ENCODE peak calls at places on chromosomes 5 and 9, in nine cellular contexts. One of them, this sample, is unnamed.

GRCh38 chr9:108521063-108521462 is 334.7 kb downstream of the ACTL7B start:
- DNase-seq in AG09309: no peak
- DNase-seq in kidney tubule cell: peak; percentile 64
- DNase-seq in T-helper 17 cell: no peak
- DNase-seq in BJ: no peak
- DNase-seq in SW 1271: no peak
- DNase-seq in NCI-H345: no peak
- DNase-seq in renal cortical epithelial cell: peak; percentile 54
- DNase-seq in stimulated activated CD4-positive, alpha-beta T cell treated with anti-CD3 and anti-CD28 coated beads, Interleukin-12 subunit alpha, Interleukin-12 subunit beta, amount 100 ng/mL, for 48 hours: no peak
- DNase-seq in this sample: no peak

GRCh38 chr9:124758061-124758460 is 13.1 kb downstream of the NR6A1 start:
- DNase-seq in NCI-H345: no peak
- DNase-seq in T-helper 17 cell: no peak
- DNase-seq in kidney tubule cell: no peak
- DNase-seq in stimulated activated CD4-positive, alpha-beta T cell treated with anti-CD3 and anti-CD28 coated beads, Interleukin-12 subunit alpha, Interleukin-12 subunit beta, amount 100 ng/mL, for 48 hours: no peak
- DNase-seq in SW 1271: no peak
- DNase-seq in BJ: no peak
- DNase-seq in AG09309: no peak
- DNase-seq in renal cortical epithelial cell: no peak
- DNase-seq in this sample: no peak

GRCh38 chr5:77326986-77327734 is 116.7 kb downstream of the PDE8B start:
- DNase-seq in kidney tubule cell: no peak
- DNase-seq in NCI-H345: no peak
- DNase-seq in T-helper 17 cell: no peak
- DNase-seq in stimulated activated CD4-positive, alpha-beta T cell treated with anti-CD3 and anti-CD28 coated beads, Interleukin-12 subunit alpha, Interleukin-12 subunit beta, amount 100 ng/mL, for 48 hours: no peak
- DNase-seq in AG09309: no peak
- DNase-seq in BJ: no peak
- DNase-seq in renal cortical epithelial cell: no peak
- DNase-seq in SW 1271: no peak
- DNase-seq in this sample: no peak

GRCh38 chr5:53431665-53432064 is 48.8 kb upstream of the FST start:
- DNase-seq in stimulated activated CD4-positive, alpha-beta T cell treated with anti-CD3 and anti-CD28 coated beads, Interleukin-12 subunit alpha, Interleukin-12 subunit beta, amount 100 ng/mL, for 48 hours: no peak
- DNase-seq in renal cortical epithelial cell: no peak
- DNase-seq in AG09309: no peak
- DNase-seq in NCI-H345: no peak
- DNase-seq in kidney tubule cell: no peak
- DNase-seq in BJ: no peak
- DNase-seq in T-helper 17 cell: no peak
- DNase-seq in SW 1271: no peak
- DNase-seq in this sample: no peak

GRCh38 chr5:146475190-146475801 is 28.2 kb downstream of the TCERG1 start:
- DNase-seq in stimulated activated CD4-positive, alpha-beta T cell treated with anti-CD3 and anti-CD28 coated beads, Interleukin-12 subunit alpha, Interleukin-12 subunit beta, amount 100 ng/mL, for 48 hours: no peak
- DNase-seq in NCI-H345: no peak
- DNase-seq in AG09309: no peak
- DNase-seq in renal cortical epithelial cell: peak; percentile 29
- DNase-seq in kidney tubule cell: no peak
- DNase-seq in SW 1271: peak; percentile 23
- DNase-seq in BJ: no peak
- DNase-seq in T-helper 17 cell: no peak
- DNase-seq in this sample: no peak

GRCh38 chr9:93110400-93110855 is 14.4 kb downstream of the CARD19 start:
- DNase-seq in stimulated activated CD4-positive, alpha-beta T cell treated with anti-CD3 and anti-CD28 coated beads, Interleukin-12 subunit alpha, Interleukin-12 subunit beta, amount 100 ng/mL, for 48 hours: no peak
- DNase-seq in renal cortical epithelial cell: no peak
- DNase-seq in AG09309: no peak
- DNase-seq in kidney tubule cell: no peak
- DNase-seq in T-helper 17 cell: no peak
- DNase-seq in NCI-H345: no peak
- DNase-seq in BJ: no peak
- DNase-seq in SW 1271: no peak
- DNase-seq in this sample: no peak

GRCh38 chr9:121915304-121915625 is 177.8 kb downstream of the TTLL11 start:
- DNase-seq in NCI-H345: no peak
- DNase-seq in AG09309: no peak
- DNase-seq in renal cortical epithelial cell: no peak
- DNase-seq in kidney tubule cell: no peak
- DNase-seq in stimulated activated CD4-positive, alpha-beta T cell treated with anti-CD3 and anti-CD28 coated beads, Interleukin-12 subunit alpha, Interleukin-12 subunit beta, amount 100 ng/mL, for 48 hours: no peak
- DNase-seq in T-helper 17 cell: no peak
- DNase-seq in SW 1271: no peak
- DNase-seq in BJ: no peak
- DNase-seq in this sample: no peak

GRCh38 chr5:164345173-164345572 is 839.8 kb downstream of the MAT2B start:
- DNase-seq in AG09309: no peak
- DNase-seq in BJ: no peak
- DNase-seq in renal cortical epithelial cell: peak; percentile 61
- DNase-seq in SW 1271: no peak
- DNase-seq in NCI-H345: no peak
- DNase-seq in stimulated activated CD4-positive, alpha-beta T cell treated with anti-CD3 and anti-CD28 coated beads, Interleukin-12 subunit alpha, Interleukin-12 subunit beta, amount 100 ng/mL, for 48 hours: no peak
- DNase-seq in kidney tubule cell: peak; percentile 36
- DNase-seq in T-helper 17 cell: no peak
- DNase-seq in this sample: no peak

GRCh38 chr5:149392718-149393117 is 13.6 kb upstream of the IL17B start:
- DNase-seq in SW 1271: no peak
- DNase-seq in NCI-H345: no peak
- DNase-seq in BJ: no peak
- DNase-seq in kidney tubule cell: peak; percentile 55
- DNase-seq in T-helper 17 cell: no peak
- DNase-seq in renal cortical epithelial cell: peak; percentile 32
- DNase-seq in stimulated activated CD4-positive, alpha-beta T cell treated with anti-CD3 and anti-CD28 coated beads, Interleukin-12 subunit alpha, Interleukin-12 subunit beta, amount 100 ng/mL, for 48 hours: no peak
- DNase-seq in AG09309: no peak
- DNase-seq in this sample: no peak

GRCh38 chr5:148645527-148645926 is 8.8 kb downstream of the HTR4 start:
- DNase-seq in renal cortical epithelial cell: no peak
- DNase-seq in kidney tubule cell: no peak
- DNase-seq in T-helper 17 cell: no peak
- DNase-seq in BJ: no peak
- DNase-seq in NCI-H345: no peak
- DNase-seq in stimulated activated CD4-positive, alpha-beta T cell treated with anti-CD3 and anti-CD28 coated beads, Interleukin-12 subunit alpha, Interleukin-12 subunit beta, amount 100 ng/mL, for 48 hours: no peak
- DNase-seq in AG09309: no peak
- DNase-seq in SW 1271: no peak
- DNase-seq in this sample: no peak

GRCh38 chr9:2655411-2655901 is 33.9 kb downstream of the VLDLR start:
- DNase-seq in T-helper 17 cell: no peak
- DNase-seq in kidney tubule cell: peak; percentile 96
- DNase-seq in SW 1271: peak; percentile 73
- DNase-seq in AG09309: peak; percentile 72
- DNase-seq in renal cortical epithelial cell: peak; percentile 84
- DNase-seq in stimulated activated CD4-positive, alpha-beta T cell treated with anti-CD3 and anti-CD28 coated beads, Interleukin-12 subunit alpha, Interleukin-12 subunit beta, amount 100 ng/mL, for 48 hours: no peak
- DNase-seq in BJ: peak; percentile 79
- DNase-seq in NCI-H345: no peak
- DNase-seq in this sample: peak; percentile 24

GRCh38 chr5:159802661-159803060 is 113.6 kb upstream of the ADRA1B start:
- DNase-seq in NCI-H345: no peak
- DNase-seq in kidney tubule cell: no peak
- DNase-seq in BJ: no peak
- DNase-seq in SW 1271: no peak
- DNase-seq in T-helper 17 cell: no peak
- DNase-seq in AG09309: no peak
- DNase-seq in stimulated activated CD4-positive, alpha-beta T cell treated with anti-CD3 and anti-CD28 coated beads, Interleukin-12 subunit alpha, Interleukin-12 subunit beta, amount 100 ng/mL, for 48 hours: no peak
- DNase-seq in renal cortical epithelial cell: no peak
- DNase-seq in this sample: no peak

GRCh38 chr5:133732536-133732935 is 120.2 kb upstream of the FSTL4 start:
- DNase-seq in NCI-H345: no peak
- DNase-seq in renal cortical epithelial cell: no peak
- DNase-seq in T-helper 17 cell: no peak
- DNase-seq in kidney tubule cell: no peak
- DNase-seq in SW 1271: no peak
- DNase-seq in BJ: no peak
- DNase-seq in AG09309: no peak
- DNase-seq in stimulated activated CD4-positive, alpha-beta T cell treated with anti-CD3 and anti-CD28 coated beads, Interleukin-12 subunit alpha, Interleukin-12 subunit beta, amount 100 ng/mL, for 48 hours: no peak
- DNase-seq in this sample: no peak

GRCh38 chr9:78003730-78004129 is 27.9 kb downstream of the GNAQ start:
- DNase-seq in AG09309: no peak
- DNase-seq in T-helper 17 cell: no peak
- DNase-seq in BJ: no peak
- DNase-seq in NCI-H345: no peak
- DNase-seq in SW 1271: no peak
- DNase-seq in renal cortical epithelial cell: no peak
- DNase-seq in stimulated activated CD4-positive, alpha-beta T cell treated with anti-CD3 and anti-CD28 coated beads, Interleukin-12 subunit alpha, Interleukin-12 subunit beta, amount 100 ng/mL, for 48 hours: no peak
- DNase-seq in kidney tubule cell: no peak
- DNase-seq in this sample: no peak

GRCh38 chr9:14910178-14910805 is at the start of gene FREM1:
- DNase-seq in kidney tubule cell: peak; percentile 9
- DNase-seq in BJ: no peak
- DNase-seq in SW 1271: no peak
- DNase-seq in AG09309: no peak
- DNase-seq in NCI-H345: peak; percentile 27
- DNase-seq in T-helper 17 cell: no peak
- DNase-seq in stimulated activated CD4-positive, alpha-beta T cell treated with anti-CD3 and anti-CD28 coated beads, Interleukin-12 subunit alpha, Interleukin-12 subunit beta, amount 100 ng/mL, for 48 hours: no peak
- DNase-seq in renal cortical epithelial cell: no peak
- DNase-seq in this sample: no peak

GRCh38 chr5:82045526-82046267 is 73.9 kb downstream of the ATG10 start:
- DNase-seq in renal cortical epithelial cell: no peak
- DNase-seq in T-helper 17 cell: no peak
- DNase-seq in SW 1271: no peak
- DNase-seq in stimulated activated CD4-positive, alpha-beta T cell treated with anti-CD3 and anti-CD28 coated beads, Interleukin-12 subunit alpha, Interleukin-12 subunit beta, amount 100 ng/mL, for 48 hours: no peak
- DNase-seq in NCI-H345: no peak
- DNase-seq in kidney tubule cell: peak; percentile 18
- DNase-seq in AG09309: peak; percentile 18
- DNase-seq in BJ: peak; percentile 12
- DNase-seq in this sample: no peak

GRCh38 chr5:108720416-108720815 is 27.3 kb upstream of the FER start:
- DNase-seq in renal cortical epithelial cell: peak; percentile 79
- DNase-seq in NCI-H345: no peak
- DNase-seq in BJ: no peak
- DNase-seq in stimulated activated CD4-positive, alpha-beta T cell treated with anti-CD3 and anti-CD28 coated beads, Interleukin-12 subunit alpha, Interleukin-12 subunit beta, amount 100 ng/mL, for 48 hours: no peak
- DNase-seq in T-helper 17 cell: no peak
- DNase-seq in kidney tubule cell: peak; percentile 44
- DNase-seq in AG09309: no peak
- DNase-seq in SW 1271: no peak
- DNase-seq in this sample: no peak

GRCh38 chr9:134054891-134055811 is 12.7 kb downstream of the BRD3 start:
- DNase-seq in SW 1271: no peak
- DNase-seq in stimulated activated CD4-positive, alpha-beta T cell treated with anti-CD3 and anti-CD28 coated beads, Interleukin-12 subunit alpha, Interleukin-12 subunit beta, amount 100 ng/mL, for 48 hours: no peak
- DNase-seq in renal cortical epithelial cell: no peak
- DNase-seq in BJ: no peak
- DNase-seq in T-helper 17 cell: no peak
- DNase-seq in kidney tubule cell: peak; percentile 38
- DNase-seq in NCI-H345: no peak
- DNase-seq in AG09309: no peak
- DNase-seq in this sample: no peak

GRCh38 chr9:113808391-113809191 is 67.5 kb upstream of the ZNF618 start:
- DNase-seq in AG09309: peak; percentile 62
- DNase-seq in NCI-H345: no peak
- DNase-seq in renal cortical epithelial cell: peak; percentile 91
- DNase-seq in stimulated activated CD4-positive, alpha-beta T cell treated with anti-CD3 and anti-CD28 coated beads, Interleukin-12 subunit alpha, Interleukin-12 subunit beta, amount 100 ng/mL, for 48 hours: no peak
- DNase-seq in T-helper 17 cell: no peak
- DNase-seq in kidney tubule cell: peak; percentile 70
- DNase-seq in SW 1271: peak; percentile 10
- DNase-seq in BJ: peak; percentile 26
- DNase-seq in this sample: no peak

GRCh38 chr5:107134931-107135330 is 535.8 kb downstream of the EFNA5 start:
- DNase-seq in stimulated activated CD4-positive, alpha-beta T cell treated with anti-CD3 and anti-CD28 coated beads, Interleukin-12 subunit alpha, Interleukin-12 subunit beta, amount 100 ng/mL, for 48 hours: no peak
- DNase-seq in AG09309: no peak
- DNase-seq in kidney tubule cell: peak; percentile 30
- DNase-seq in renal cortical epithelial cell: peak; percentile 7
- DNase-seq in T-helper 17 cell: no peak
- DNase-seq in NCI-H345: no peak
- DNase-seq in SW 1271: no peak
- DNase-seq in BJ: no peak
- DNase-seq in this sample: no peak

GRCh38 chr5:121029536-121030245 is 565.6 kb downstream of the PRR16 start:
- DNase-seq in T-helper 17 cell: no peak
- DNase-seq in renal cortical epithelial cell: no peak
- DNase-seq in kidney tubule cell: no peak
- DNase-seq in stimulated activated CD4-positive, alpha-beta T cell treated with anti-CD3 and anti-CD28 coated beads, Interleukin-12 subunit alpha, Interleukin-12 subunit beta, amount 100 ng/mL, for 48 hours: no peak
- DNase-seq in NCI-H345: no peak
- DNase-seq in AG09309: peak; percentile 24
- DNase-seq in BJ: peak; percentile 47
- DNase-seq in SW 1271: no peak
- DNase-seq in this sample: no peak

GRCh38 chr5:55343107-55343506 is 35.3 kb downstream of the MTREX start:
- DNase-seq in SW 1271: no peak
- DNase-seq in renal cortical epithelial cell: no peak
- DNase-seq in kidney tubule cell: no peak
- DNase-seq in T-helper 17 cell: no peak
- DNase-seq in AG09309: no peak
- DNase-seq in BJ: no peak
- DNase-seq in stimulated activated CD4-positive, alpha-beta T cell treated with anti-CD3 and anti-CD28 coated beads, Interleukin-12 subunit alpha, Interleukin-12 subunit beta, amount 100 ng/mL, for 48 hours: no peak
- DNase-seq in NCI-H345: no peak
- DNase-seq in this sample: no peak

GRCh38 chr5:179311091-179311470 is 34.2 kb downstream of the ADAMTS2 start:
- DNase-seq in kidney tubule cell: no peak
- DNase-seq in NCI-H345: no peak
- DNase-seq in renal cortical epithelial cell: no peak
- DNase-seq in BJ: no peak
- DNase-seq in AG09309: no peak
- DNase-seq in T-helper 17 cell: no peak
- DNase-seq in stimulated activated CD4-positive, alpha-beta T cell treated with anti-CD3 and anti-CD28 coated beads, Interleukin-12 subunit alpha, Interleukin-12 subunit beta, amount 100 ng/mL, for 48 hours: no peak
- DNase-seq in SW 1271: no peak
- DNase-seq in this sample: no peak

GRCh38 chr9:120571443-120572257 is 8.3 kb downstream of the CDK5RAP2 start:
- DNase-seq in SW 1271: no peak
- DNase-seq in AG09309: peak; percentile 84
- DNase-seq in renal cortical epithelial cell: no peak
- DNase-seq in stimulated activated CD4-positive, alpha-beta T cell treated with anti-CD3 and anti-CD28 coated beads, Interleukin-12 subunit alpha, Interleukin-12 subunit beta, amount 100 ng/mL, for 48 hours: no peak
- DNase-seq in kidney tubule cell: no peak
- DNase-seq in BJ: peak; percentile 49
- DNase-seq in NCI-H345: no peak
- DNase-seq in T-helper 17 cell: no peak
- DNase-seq in this sample: no peak

GRCh38 chr9:2017209-2017458 is 2.0 kb downstream of the SMARCA2 start:
- DNase-seq in renal cortical epithelial cell: no peak
- DNase-seq in BJ: no peak
- DNase-seq in NCI-H345: no peak
- DNase-seq in T-helper 17 cell: no peak
- DNase-seq in kidney tubule cell: no peak
- DNase-seq in stimulated activated CD4-positive, alpha-beta T cell treated with anti-CD3 and anti-CD28 coated beads, Interleukin-12 subunit alpha, Interleukin-12 subunit beta, amount 100 ng/mL, for 48 hours: no peak
- DNase-seq in SW 1271: no peak
- DNase-seq in AG09309: no peak
- DNase-seq in this sample: no peak

GRCh38 chr5:176638437-176638836 is 8.0 kb downstream of the EIF4E1B start:
- DNase-seq in T-helper 17 cell: no peak
- DNase-seq in kidney tubule cell: no peak
- DNase-seq in renal cortical epithelial cell: no peak
- DNase-seq in BJ: no peak
- DNase-seq in NCI-H345: no peak
- DNase-seq in SW 1271: no peak
- DNase-seq in AG09309: no peak
- DNase-seq in stimulated activated CD4-positive, alpha-beta T cell treated with anti-CD3 and anti-CD28 coated beads, Interleukin-12 subunit alpha, Interleukin-12 subunit beta, amount 100 ng/mL, for 48 hours: no peak
- DNase-seq in this sample: no peak

GRCh38 chr5:531749-532315 is 7.6 kb upstream of the SLC9A3 start:
- DNase-seq in kidney tubule cell: no peak
- DNase-seq in NCI-H345: no peak
- DNase-seq in SW 1271: no peak
- DNase-seq in BJ: no peak
- DNase-seq in renal cortical epithelial cell: no peak
- DNase-seq in T-helper 17 cell: peak; percentile 5
- DNase-seq in AG09309: no peak
- DNase-seq in stimulated activated CD4-positive, alpha-beta T cell treated with anti-CD3 and anti-CD28 coated beads, Interleukin-12 subunit alpha, Interleukin-12 subunit beta, amount 100 ng/mL, for 48 hours: no peak
- DNase-seq in this sample: no peak

GRCh38 chr5:128318691-128319090 is 219.4 kb downstream of the FBN2 start:
- DNase-seq in SW 1271: no peak
- DNase-seq in NCI-H345: no peak
- DNase-seq in kidney tubule cell: no peak
- DNase-seq in T-helper 17 cell: no peak
- DNase-seq in AG09309: no peak
- DNase-seq in BJ: no peak
- DNase-seq in stimulated activated CD4-positive, alpha-beta T cell treated with anti-CD3 and anti-CD28 coated beads, Interleukin-12 subunit alpha, Interleukin-12 subunit beta, amount 100 ng/mL, for 48 hours: no peak
- DNase-seq in renal cortical epithelial cell: no peak
- DNase-seq in this sample: no peak

GRCh38 chr9:31573561-31573960 is 810.9 kb upstream of the ACO1 start:
- DNase-seq in AG09309: no peak
- DNase-seq in SW 1271: no peak
- DNase-seq in NCI-H345: no peak
- DNase-seq in BJ: no peak
- DNase-seq in kidney tubule cell: no peak
- DNase-seq in stimulated activated CD4-positive, alpha-beta T cell treated with anti-CD3 and anti-CD28 coated beads, Interleukin-12 subunit alpha, Interleukin-12 subunit beta, amount 100 ng/mL, for 48 hours: no peak
- DNase-seq in T-helper 17 cell: no peak
- DNase-seq in renal cortical epithelial cell: no peak
- DNase-seq in this sample: no peak

GRCh38 chr5:167821669-167822068 is 469.8 kb upstream of the WWC1 start:
- DNase-seq in renal cortical epithelial cell: no peak
- DNase-seq in stimulated activated CD4-positive, alpha-beta T cell treated with anti-CD3 and anti-CD28 coated beads, Interleukin-12 subunit alpha, Interleukin-12 subunit beta, amount 100 ng/mL, for 48 hours: no peak
- DNase-seq in AG09309: no peak
- DNase-seq in BJ: no peak
- DNase-seq in kidney tubule cell: no peak
- DNase-seq in NCI-H345: no peak
- DNase-seq in T-helper 17 cell: no peak
- DNase-seq in SW 1271: no peak
- DNase-seq in this sample: no peak

GRCh38 chr5:10475931-10476687 is 34.4 kb downstream of the ROPN1L start:
- DNase-seq in BJ: no peak
- DNase-seq in kidney tubule cell: no peak
- DNase-seq in T-helper 17 cell: no peak
- DNase-seq in AG09309: no peak
- DNase-seq in stimulated activated CD4-positive, alpha-beta T cell treated with anti-CD3 and anti-CD28 coated beads, Interleukin-12 subunit alpha, Interleukin-12 subunit beta, amount 100 ng/mL, for 48 hours: no peak
- DNase-seq in SW 1271: no peak
- DNase-seq in NCI-H345: no peak
- DNase-seq in renal cortical epithelial cell: no peak
- DNase-seq in this sample: no peak

This sample was measured in activated T-cell treated with anti-CD3 and anti-CD28 coated beads for 24 hours.